ENCODE peak calls at places on chromosomes 13 and 19, in six cellular contexts. K is fibroblast of the aortic adventitia; P is stimulated activated CD4-positive, alpha-beta T cell treated with anti-CD3 and anti-CD28 coated beads, Interleukin-4, amount 100 ng/mL, for 1 hour; V is stimulated activated CD8-positive, alpha-beta memory T cell treated with anti-CD3 and anti-CD28 coated beads, Interleukin-4, amount 100 ng/mL, for 4 hours; S is activated T-helper 2 cell treated with anti-CD3 and anti-CD28 coated beads, Interferon-gamma antibody, Interleukin-2, Interleukin-4, amounts not matched to agents 10 μg/mL and 5 μg/mL and 100 μg/mL, durations not matched to agents 14 hours and 24 hours and 36 hours; C is mesendoderm. A is an unnamed sample.

GRCh38 chr19:30516586-30516985 is 144.4 kb downstream of the ZNF536 start:
- DNase-seq in K (no peak), P (no peak), V (no peak), S (no peak), C (no peak), A (no peak)

GRCh38 chr19:56119585-56119978 is 1.5 kb downstream of the ZNF787 start:
- DNase-seq in K (peak), P (no peak), V (no peak), S (no peak), C (no peak), A (peak)

GRCh38 chr19:35154535-35155406 is at the start of gene FXYD5:
- DNase-seq in K (peak), P (peak), V (peak), S (peak), C (peak), A (peak)

GRCh38 chr13:44930907-44931676 is 58.2 kb downstream of the NUFIP1 start:
- DNase-seq in K (peak), P (no peak), V (no peak), S (no peak), C (peak), A (no peak)

GRCh38 chr19:12837225-12837624 is 1.1 kb upstream of the MAST1 start:
- DNase-seq in K (no peak), P (no peak), V (no peak), S (no peak), C (peak), A (peak)

GRCh38 chr13:26468203-26468602 is 89.3 kb upstream of the WASF3 start:
- DNase-seq in K (no peak), P (no peak), V (no peak), S (no peak), C (no peak), A (no peak)

GRCh38 chr13:94351292-94352000 is 128.0 kb downstream of the DCT start:
- DNase-seq in K (peak), P (no peak), V (no peak), S (no peak), C (no peak), A (peak)

GRCh38 chr13:113633485-113633873 is 24.5 kb downstream of the ATP4B start:
- DNase-seq in K (no peak), P (no peak), V (no peak), S (no peak), C (no peak), A (peak)

GRCh38 chr13:46648166-46648607 is 95.2 kb downstream of the LRCH1 start:
- DNase-seq in K (no peak), P (no peak), V (no peak), S (no peak), C (peak), A (no peak)

GRCh38 chr19:8610928-8611284 is 391 bp upstream of the ADAMTS10 start:
- DNase-seq in K (no peak), P (no peak), V (no peak), S (no peak), C (peak), A (no peak)

GRCh38 chr13:109949395-109949794 is 163.0 kb upstream of the IRS2 start:
- DNase-seq in K (peak), P (no peak), V (no peak), S (no peak), C (no peak), A (no peak)

GRCh38 chr19:37951816-37952210 is 44.8 kb downstream of the SIPA1L3 start:
- DNase-seq in K (no peak), P (no peak), V (no peak), S (no peak), C (peak), A (no peak)

GRCh38 chr13:79187917-79188699 is 217.9 kb downstream of the RBM26 start:
- DNase-seq in K (no peak), P (no peak), V (no peak), S (no peak), C (no peak), A (no peak)

GRCh38 chr13:30204564-30204963 is 102.8 kb downstream of the KATNAL1 start:
- DNase-seq in K (no peak), P (no peak), V (no peak), S (no peak), C (no peak), A (no peak)

GRCh38 chr13:48849515-48849914 is 126.2 kb upstream of the FNDC3A start:
- DNase-seq in K (no peak), P (no peak), V (no peak), S (no peak), C (peak), A (no peak)

GRCh38 chr13:50124536-50125305 is 109.5 kb downstream of the KCNRG start:
- DNase-seq in K (peak), P (peak), V (peak), S (peak), C (peak), A (peak)